ENCODE peak calls at places on chromosome 3, in eight cellular contexts. N, I, F, V, Y, D, O and Q are unnamed samples.

GRCh38 chr3:64533565-64534317 is 154.1 kb downstream of the ADAMTS9 start:
- DNase-seq in I (peak), F (peak), O (peak), N (peak), Y (peak), V (peak), D (peak), Q (peak)

GRCh38 chr3:59266551-59266950 is 216.7 kb upstream of the CFAP20DC start:
- DNase-seq in D (no peak), Y (no peak), V (no peak), N (no peak), I (peak), F (no peak), O (no peak), Q (no peak)

GRCh38 chr3:188150982-188151381 is 3.0 kb upstream of the LPP start:
- DNase-seq in I (peak), Y (no peak), O (no peak), V (no peak), D (no peak), N (no peak), F (no peak), Q (no peak)

GRCh38 chr3:31544634-31545033 is 11.9 kb downstream of the STT3B start:
- DNase-seq in V (peak), O (no peak), Y (no peak), N (peak), F (no peak), I (no peak), D (no peak), Q (no peak)

GRCh38 chr3:69388241-69388640 is 2.4 kb upstream of the FRMD4B start:
- DNase-seq in D (no peak), V (no peak), F (no peak), O (no peak), Y (no peak), N (no peak), I (no peak), Q (no peak)

GRCh38 chr3:99753268-99753975 is 64.2 kb upstream of the CMSS1 start:
- DNase-seq in F (no peak), O (no peak), I (peak), D (no peak), N (peak), V (peak), Y (no peak), Q (no peak)

GRCh38 chr3:87333393-87333892 is 57.1 kb upstream of the POU1F1 start:
- DNase-seq in V (peak), N (no peak), D (no peak), Y (no peak), O (no peak), I (peak), F (no peak), Q (no peak)

GRCh38 chr3:177842302-177842701 is 645.0 kb upstream of the TBL1XR1 start:
- DNase-seq in Y (no peak), O (no peak), N (no peak), I (no peak), D (no peak), V (no peak), F (no peak), Q (no peak)

GRCh38 chr3:127720985-127721384 is 48.2 kb downstream of the ABTB1 start:
- DNase-seq in I (no peak), N (no peak), O (no peak), F (no peak), V (no peak), Y (peak), D (no peak), Q (peak)

GRCh38 chr3:60226907-60227306 is 1024.3 kb downstream of the FHIT start:
- DNase-seq in Y (no peak), F (no peak), O (no peak), D (no peak), N (no peak), I (no peak), V (no peak), Q (no peak)

GRCh38 chr3:138367912-138368311 is 19.5 kb downstream of the MRAS start:
- DNase-seq in V (peak), I (peak), F (peak), O (no peak), Y (peak), N (peak), D (peak), Q (peak)

GRCh38 chr3:42612147-42612680 is 11.7 kb downstream of the NKTR start:
- DNase-seq in N (no peak), F (no peak), D (no peak), V (no peak), Y (no peak), O (no peak), I (no peak), Q (no peak)

GRCh38 chr3:13702226-13702820 is 153.4 kb downstream of the FBLN2 start:
- DNase-seq in N (no peak), O (no peak), Y (peak), D (peak), V (no peak), F (peak), I (no peak), Q (peak)

GRCh38 chr3:22582291-22582690 is 620.8 kb upstream of the UBE2E2 start:
- DNase-seq in F (no peak), Y (no peak), O (no peak), V (no peak), I (no peak), D (no peak), N (no peak), Q (no peak)

GRCh38 chr3:126548556-126549466 is 9.9 kb downstream of the C3orf22 start:
- DNase-seq in D (peak), O (no peak), F (peak), I (no peak), N (no peak), V (no peak), Y (peak), Q (peak)

GRCh38 chr3:178443634-178444033 is 92.6 kb upstream of the KCNMB2 start:
- DNase-seq in I (no peak), Y (no peak), D (no peak), O (no peak), F (no peak), N (no peak), V (no peak), Q (no peak)

GRCh38 chr3:154427685-154428291 is 2.2 kb downstream of the GPR149 start:
- DNase-seq in D (no peak), O (no peak), V (no peak), I (no peak), F (peak), Y (no peak), N (no peak), Q (no peak)

GRCh38 chr3:193780810-193781472 is 187.9 kb downstream of the OPA1 start:
- DNase-seq in D (peak), N (peak), F (peak), O (peak), I (peak), V (peak), Y (peak), Q (peak)

GRCh38 chr3:17969244-17969643 is 226.8 kb upstream of the TBC1D5 start:
- DNase-seq in D (no peak), F (no peak), N (no peak), Y (no peak), V (no peak), I (no peak), O (no peak), Q (no peak)

GRCh38 chr3:13564751-13565560 is 16.0 kb downstream of the FBLN2 start:
- DNase-seq in O (no peak), V (no peak), D (no peak), Y (peak), N (no peak), F (no peak), I (no peak), Q (no peak)

GRCh38 chr3:25665646-25666136 is 984 bp upstream of the TOP2B start:
- DNase-seq in V (peak), Y (no peak), N (no peak), O (no peak), D (no peak), I (no peak), F (no peak), Q (no peak)

GRCh38 chr3:104878395-104878794 is 488.3 kb upstream of the ALCAM start:
- DNase-seq in D (no peak), O (no peak), N (peak), Y (no peak), I (peak), V (peak), F (no peak), Q (no peak)

GRCh38 chr3:149448331-149448831 is 26.1 kb upstream of the TM4SF4 start:
- DNase-seq in O (no peak), F (no peak), V (peak), N (no peak), D (no peak), Y (no peak), I (peak), Q (no peak)

GRCh38 chr3:25604107-25604805 is 60.5 kb downstream of the TOP2B start:
- DNase-seq in O (no peak), N (no peak), D (no peak), I (peak), Y (no peak), F (no peak), V (peak), Q (no peak)

GRCh38 chr3:85037203-85037602 is 78.4 kb downstream of the CADM2 start:
- DNase-seq in Y (no peak), O (no peak), D (no peak), I (no peak), N (no peak), F (no peak), V (no peak), Q (no peak)

GRCh38 chr3:173970206-173970605 is 572.7 kb downstream of the NLGN1 start:
- DNase-seq in O (no peak), F (no peak), V (no peak), I (no peak), D (no peak), Y (no peak), N (no peak), Q (no peak)

GRCh38 chr3:143865302-143865701 is 17.0 kb upstream of the SLC9A9 start:
- DNase-seq in I (peak), O (no peak), V (no peak), F (no peak), N (no peak), Y (no peak), D (no peak), Q (no peak)

GRCh38 chr3:134211797-134212196 is 38.9 kb downstream of the RYK start:
- DNase-seq in Y (no peak), D (no peak), F (no peak), N (peak), I (peak), O (no peak), V (peak), Q (no peak)

GRCh38 chr3:52322466-52322865 is 6.3 kb downstream of the DNAH1 start:
- DNase-seq in F (no peak), V (no peak), N (no peak), Y (no peak), I (no peak), O (no peak), D (no peak), Q (no peak)

GRCh38 chr3:41424543-41425300 is 225.4 kb downstream of the CTNNB1 start:
- DNase-seq in O (no peak), Y (no peak), N (no peak), D (no peak), F (no peak), V (no peak), I (no peak), Q (no peak)

GRCh38 chr3:55524565-55525244 is 37.6 kb upstream of the WNT5A start:
- DNase-seq in I (peak), Y (no peak), N (no peak), D (no peak), F (no peak), V (no peak), O (no peak), Q (no peak)

GRCh38 chr3:194423317-194423716 is 24.3 kb upstream of the GP5 start:
- DNase-seq in O (no peak), N (peak), F (no peak), I (peak), D (no peak), V (no peak), Y (no peak), Q (no peak)

GRCh38 chr3:119745942-119746341 is 36.0 kb upstream of the NR1I2 start:
- DNase-seq in D (no peak), I (no peak), O (no peak), Y (no peak), V (no peak), N (no peak), F (no peak), Q (no peak)
- TF ChIP-seq POLR2A in D (no peak), I (no peak), O (no peak), Y (no peak), V (no peak), N (no peak), F (no peak), Q (no peak)

GRCh38 chr3:122008166-122008565 is 13.9 kb downstream of the ILDR1 start:
- DNase-seq in V (no peak), D (no peak), N (no peak), O (no peak), I (no peak), Y (no peak), F (no peak), Q (no peak)

GRCh38 chr3:122003596-122003995 is 18.5 kb downstream of the ILDR1 start:
- DNase-seq in F (no peak), O (no peak), V (no peak), Y (no peak), I (no peak), D (no peak), N (no peak), Q (no peak)

GRCh38 chr3:122003112-122003511 is 18.9 kb downstream of the ILDR1 start:
- DNase-seq in N (peak), I (no peak), O (no peak), D (no peak), Y (no peak), F (no peak), V (no peak), Q (no peak)

GRCh38 chr3:122004123-122004522 is 17.9 kb downstream of the ILDR1 start:
- DNase-seq in D (no peak), Y (no peak), V (peak), N (no peak), I (no peak), O (no peak), F (no peak), Q (no peak)

GRCh38 chr3:122005033-122005565 is 16.9 kb downstream of the ILDR1 start:
- DNase-seq in Y (no peak), I (no peak), O (no peak), V (peak), N (peak), F (no peak), D (no peak), Q (no peak)
- TF ChIP-seq POLR2A in Y (no peak), I (no peak), O (no peak), V (no peak), N (no peak), F (no peak), D (no peak), Q (no peak)

GRCh38 chr3:5126586-5126985 is 4.5 kb downstream of the ARL8B start:
- DNase-seq in I (peak), N (no peak), V (peak), F (no peak), O (no peak), D (no peak), Y (no peak), Q (no peak)

GRCh38 chr3:5120446-5120845 is 1.6 kb upstream of the ARL8B start:
- DNase-seq in Y (no peak), D (no peak), N (no peak), F (peak), V (no peak), O (no peak), I (no peak), Q (no peak)

GRCh38 chr3:5123937-5124336 is 1.8 kb downstream of the ARL8B start:
- DNase-seq in I (no peak), F (no peak), V (no peak), Y (no peak), N (no peak), D (no peak), O (no peak), Q (peak)

GRCh38 chr3:5122741-5123706 is 932 bp downstream of the ARL8B start:
- DNase-seq in N (peak), D (peak), F (peak), V (peak), O (peak), I (peak), Y (no peak), Q (peak)

DNA sequence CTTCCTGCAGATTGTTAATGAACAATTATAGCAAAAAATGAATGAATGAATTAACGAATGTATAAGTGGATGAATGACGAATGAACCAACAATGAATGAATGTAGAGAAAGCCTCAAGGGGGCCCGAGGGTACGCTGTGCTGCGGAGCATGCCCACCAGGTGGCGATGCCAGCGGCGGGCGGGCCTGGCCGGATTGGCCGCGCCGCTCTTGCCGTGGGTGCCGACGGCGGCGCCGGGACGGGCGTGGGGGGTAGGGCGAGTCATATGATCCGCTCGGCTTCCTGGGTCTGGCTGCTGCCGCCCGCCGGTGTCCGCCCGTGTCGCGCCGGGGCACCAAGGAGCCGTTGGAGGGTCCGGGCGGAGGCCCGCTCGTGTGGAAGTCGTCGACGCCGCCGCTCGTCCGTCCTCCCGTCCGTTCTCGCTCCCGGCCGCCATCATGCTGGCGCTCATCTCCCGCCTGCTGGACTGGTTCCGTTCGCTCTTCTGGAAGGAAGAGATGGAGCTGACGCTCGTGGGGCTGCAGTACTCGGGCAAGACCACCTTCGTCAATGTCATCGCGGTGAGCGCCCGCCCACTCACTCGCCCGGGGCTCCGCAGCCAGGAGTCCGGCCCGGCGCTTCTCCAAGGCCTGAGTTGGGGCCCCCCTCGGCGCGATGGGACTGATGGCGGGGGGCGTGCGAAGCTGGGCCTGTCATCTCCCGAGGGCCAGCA is at the start of gene ARL8B:
- DNase-seq in O (peak), F (peak), I (peak), N (peak), Y (peak), V (peak), D (peak), Q (peak)
- TF ChIP-seq POLR2A in O (peak), F (peak), I (peak), N (peak), Y (no peak), V (peak), D (peak), Q (peak)

DNA sequence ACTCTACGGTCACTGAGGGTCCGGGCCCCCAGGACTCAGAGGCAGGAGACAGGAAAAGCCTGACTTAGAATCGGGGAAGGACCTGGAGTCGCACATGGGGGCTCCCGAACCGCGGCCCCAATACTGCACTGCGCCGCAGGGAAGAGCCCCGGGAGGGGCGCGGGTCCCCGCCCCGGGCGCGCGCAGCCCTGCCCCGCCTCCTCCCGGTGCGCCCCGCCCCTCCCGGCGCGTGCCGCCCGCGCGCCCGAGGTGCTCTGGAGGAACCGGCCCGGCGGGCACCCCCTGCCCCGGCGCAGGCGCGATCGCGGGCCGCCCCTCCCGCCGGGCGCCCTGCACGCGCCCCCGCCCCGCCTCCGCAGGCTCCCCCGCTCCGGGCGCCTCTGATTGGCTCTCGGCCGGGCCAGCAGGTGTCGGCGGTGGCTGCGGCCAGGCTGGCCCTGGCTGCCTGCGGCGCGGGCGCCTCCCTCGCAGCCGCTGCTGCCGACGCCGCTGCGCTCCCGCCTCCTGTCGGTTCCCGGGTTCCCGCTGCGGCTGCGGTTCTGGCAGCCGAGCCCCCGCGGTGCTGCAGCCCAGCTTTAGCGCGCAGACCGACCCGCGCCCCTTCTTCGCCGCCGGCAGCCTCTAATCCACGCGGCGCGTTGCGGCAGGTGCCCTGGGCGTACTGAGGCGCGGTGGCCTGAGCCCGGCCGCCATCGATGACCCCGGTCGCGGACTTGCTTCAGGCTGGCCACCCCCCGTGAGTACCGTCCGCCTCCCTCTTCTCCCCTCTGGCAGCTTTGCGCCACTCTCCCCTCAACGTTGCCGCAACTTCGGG is at the start of gene MYRIP:
- DNase-seq in F (no peak), V (peak), Y (peak), I (no peak), D (no peak), O (peak), N (peak), Q (peak)
- TF ChIP-seq POLR2A in F (no peak), V (no peak), Y (peak), I (no peak), D (no peak), O (no peak), N (no peak), Q (no peak)

DNA sequence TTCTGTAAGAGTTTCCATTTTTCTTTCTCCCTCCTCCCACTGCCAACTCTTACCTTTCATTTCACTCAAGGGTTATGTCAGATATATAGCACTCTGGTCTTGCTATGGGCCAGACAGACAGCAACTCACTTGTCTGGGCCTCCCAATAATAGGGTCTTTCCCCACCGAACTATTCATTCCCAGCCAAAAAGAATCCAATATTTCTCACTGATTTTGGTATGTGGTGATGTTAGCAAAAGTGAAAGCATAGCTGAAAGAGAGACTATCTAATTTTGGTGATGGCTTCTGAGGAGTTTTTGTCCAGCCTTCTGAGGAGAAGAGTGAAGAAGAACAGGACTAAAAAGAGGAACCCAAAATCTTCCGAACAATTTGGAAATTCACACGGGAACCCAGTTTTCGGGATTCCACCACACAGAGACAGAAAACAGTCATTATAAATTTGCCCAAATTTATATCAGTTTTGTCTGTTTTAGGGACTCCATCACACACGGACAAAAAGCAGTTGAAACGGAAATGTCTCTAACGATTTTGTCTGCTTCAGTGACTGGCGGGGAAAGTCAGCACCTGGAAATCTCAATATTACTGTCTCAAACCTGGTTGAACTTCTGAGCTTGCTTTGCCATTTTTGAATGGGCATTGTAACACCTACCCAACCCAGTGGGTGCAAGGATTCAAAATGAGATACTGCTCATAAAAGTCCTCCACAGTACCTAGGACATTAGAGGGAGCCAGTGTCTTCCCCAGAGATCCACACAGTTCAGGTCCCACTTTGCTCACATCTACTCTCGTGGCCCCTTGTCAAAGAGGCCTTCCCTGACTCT is 9.1 kb downstream of the CD80 start:
- DNase-seq in D (no peak), O (no peak), F (no peak), V (no peak), N (no peak), I (no peak), Y (no peak), Q (no peak)
- TF ChIP-seq POLR2A in D (no peak), O (no peak), F (no peak), V (no peak), N (no peak), I (no peak), Y (no peak), Q (no peak)